ENCODE peak calls at places on chromosomes 1 and 21, in four cellular contexts. O, Z, V and F are unnamed samples.

GRCh38 chr1:15277370-15277769 is 30.3 kb downstream of the FHAD1 start:
- DNase-seq in O (no peak), Z (no peak), V (no peak), F (no peak)

GRCh38 chr1:243798726-243799125 is 51.3 kb downstream of the AKT3 start:
- DNase-seq in O (peak), Z (no peak), V (no peak), F (peak)

GRCh38 chr1:172326171-172326570 is 94.3 kb upstream of the C1orf105 start:
- DNase-seq in O (peak), Z (no peak), V (no peak), F (no peak)

GRCh38 chr1:236163460-236164153 is 21.3 kb downstream of the GPR137B start:
- DNase-seq in O (no peak), Z (no peak), V (no peak), F (no peak)

GRCh38 chr1:1954831-1955441 is 35.9 kb upstream of the TMEM52 start:
- DNase-seq in O (no peak), Z (no peak), V (peak), F (no peak)

GRCh38 chr1:62688687-62689085 is 500 bp upstream of the DOCK7 start:
- DNase-seq in O (peak), Z (no peak), V (no peak), F (no peak)

GRCh38 chr1:112251766-112252506 is 144.1 kb upstream of the CTTNBP2NL start:
- DNase-seq in O (peak), Z (no peak), V (no peak), F (peak)

GRCh38 chr21:33860332-33860879 is 55.2 kb downstream of the ATP5PO start:
- DNase-seq in O (no peak), Z (no peak), V (no peak), F (no peak)

GRCh38 chr1:19009126-19009881 is 52.8 kb upstream of the IFFO2 start:
- DNase-seq in O (no peak), Z (no peak), V (no peak), F (no peak)

GRCh38 chr1:167248707-167249642 is 28.3 kb downstream of the POU2F1 start:
- DNase-seq in O (no peak), Z (no peak), V (peak), F (no peak)

GRCh38 chr1:232551281-232551835 is 78.6 kb downstream of the SIPA1L2 start:
- DNase-seq in O (no peak), Z (no peak), V (no peak), F (no peak)

GRCh38 chr1:226778657-226779058 is 39.6 kb upstream of the ITPKB start:
- DNase-seq in O (peak), Z (no peak), V (no peak), F (no peak)

GRCh38 chr21:17730782-17731181 is 88.4 kb downstream of the C21orf91 start:
- DNase-seq in O (no peak), Z (no peak), V (no peak), F (no peak)

GRCh38 chr1:163970699-163971098 is 588.3 kb upstream of the PBX1 start:
- DNase-seq in O (no peak), Z (no peak), V (no peak), F (no peak)

GRCh38 chr1:182301467-182302198 is 90.0 kb downstream of the GLUL start:
- DNase-seq in O (peak), Z (no peak), V (peak), F (no peak)

GRCh38 chr1:61081637-61082335 is 575 bp upstream of the NFIA start:
- DNase-seq in O (peak), Z (no peak), V (peak), F (peak)

GRCh38 chr1:20487236-20487590 is 1.2 kb upstream of the CAMK2N1 start:
- DNase-seq in O (no peak), Z (no peak), V (no peak), F (no peak)

GRCh38 chr1:187692799-187693198 is 864.0 kb downstream of the PLA2G4A start:
- DNase-seq in O (no peak), Z (no peak), V (no peak), F (no peak)

GRCh38 chr1:183792300-183792699 is 12.6 kb upstream of the RGL1 start:
- DNase-seq in O (no peak), Z (no peak), V (no peak), F (no peak)

GRCh38 chr21:29075706-29076447 is 2.4 kb upstream of the CCT8 start:
- DNase-seq in O (peak), Z (no peak), V (no peak), F (no peak)

GRCh38 chr1:187842406-187843165 is 1013.8 kb downstream of the PLA2G4A start:
- DNase-seq in O (peak), Z (no peak), V (no peak), F (no peak)

GRCh38 chr1:102886638-102887037 is 221.7 kb downstream of the COL11A1 start:
- DNase-seq in O (no peak), Z (no peak), V (no peak), F (no peak)

GRCh38 chr1:117120774-117121588 is 568 bp downstream of the TRIM45 start:
- DNase-seq in O (peak), Z (no peak), V (peak), F (no peak)

GRCh38 chr1:25805863-25806225 is 5.9 kb downstream of the SELENON start:
- DNase-seq in O (no peak), Z (no peak), V (no peak), F (no peak)

GRCh38 chr1:203548917-203549708 is 55.2 kb downstream of the OPTC start:
- DNase-seq in O (no peak), Z (no peak), V (no peak), F (no peak)

GRCh38 chr1:228162286-228163003 is 3.2 kb upstream of the IBA57 start:
- DNase-seq in O (no peak), Z (no peak), V (peak), F (no peak)
- TF ChIP-seq CEBPB in O (no peak), Z (no peak), V (no peak), F (no peak)

DNA sequence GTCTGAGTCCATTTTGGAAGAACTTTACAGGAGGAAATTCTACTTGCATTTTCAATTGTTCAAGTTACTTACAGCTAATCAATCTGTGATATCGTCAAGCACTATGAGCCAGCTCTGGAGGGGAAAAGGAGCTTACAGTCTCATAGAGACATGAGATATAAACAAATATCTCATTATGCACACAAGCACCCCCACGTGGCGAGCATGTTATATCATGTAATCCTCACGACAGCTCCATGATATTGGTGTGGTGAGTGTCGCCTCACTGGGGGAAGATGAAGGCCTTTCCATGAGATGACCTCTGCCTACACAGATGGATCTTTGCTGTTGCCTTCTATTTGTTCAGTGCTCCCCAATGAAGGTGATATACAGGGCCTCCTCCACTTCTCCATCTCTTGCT is 34.6 kb downstream of the TNR start:
- DNase-seq in O (no peak), Z (no peak), V (peak), F (peak)
- TF ChIP-seq ELK1 in O (no peak), Z (no peak), V (no peak), F (no peak)

GRCh38 chr1:110502402-110502801 is 16.6 kb downstream of the KCNA10 start:
- DNase-seq in O (no peak), Z (no peak), V (no peak), F (no peak)
- TF ChIP-seq CEBPB in O (no peak), Z (no peak), V (no peak), F (no peak)

GRCh38 chr21:45256912-45257672 is 30.6 kb downstream of the POFUT2 start:
- DNase-seq in O (no peak), Z (no peak), V (peak), F (no peak)
- TF ChIP-seq ELK1 in O (no peak), Z (no peak), V (no peak), F (no peak)